ENCODE peak calls at places on chromosomes 6 and 20, in seven cellular contexts. Y is esophagus muscularis mucosa; K is Peyer's patch; S is effector memory CD4-positive, alpha-beta T cell; R is left lung; E is kidney; V is mesendoderm. D is an unnamed sample.

GRCh38 chr6:37612475-37612874 is 85.2 kb downstream of the MDGA1 start:
- DNase-seq in Y (no peak), K (no peak), S (no peak), R (no peak), E (no peak), V (no peak), D (no peak)

GRCh38 chr6:108163644-108164536 is 1.9 kb upstream of the NR2E1 start:
- DNase-seq in Y (peak), K (no peak), S (no peak), R (no peak), E (no peak), V (no peak), D (no peak)

GRCh38 chr6:107506145-107506544 is 16.2 kb downstream of the SOBP start:
- DNase-seq in Y (no peak), K (no peak), S (no peak), R (no peak), E (no peak), V (no peak), D (no peak)

GRCh38 chr20:4820833-4821518 is 99.3 kb downstream of the PRND start:
- DNase-seq in Y (no peak), K (no peak), S (no peak), R (no peak), E (peak), V (no peak), D (no peak)

GRCh38 chr6:166769648-166770047 is 142.6 kb upstream of the RPS6KA2 start:
- DNase-seq in Y (no peak), K (no peak), S (no peak), R (no peak), E (no peak), V (no peak), D (no peak)

GRCh38 chr6:25311251-25311910 is 32.2 kb downstream of the CARMIL1 start:
- DNase-seq in Y (no peak), K (no peak), S (no peak), R (no peak), E (no peak), V (peak), D (no peak)

GRCh38 chr6:163008626-163009025 is 280.9 kb downstream of the PACRG start:
- DNase-seq in Y (no peak), K (no peak), S (no peak), R (no peak), E (no peak), V (peak), D (no peak)

GRCh38 chr6:144778773-144779531 is 493.8 kb downstream of the UTRN start:
- DNase-seq in Y (no peak), K (no peak), S (no peak), R (no peak), E (no peak), V (peak), D (no peak)

GRCh38 chr20:3753098-3753497 is 14.5 kb downstream of the ADISSP start:
- DNase-seq in Y (no peak), K (peak), S (no peak), R (no peak), E (peak), V (peak), D (peak)

GRCh38 chr6:39347201-39347600 is 24.7 kb upstream of the KCNK16 start:
- DNase-seq in Y (no peak), K (no peak), S (no peak), R (no peak), E (peak), V (no peak), D (no peak)

GRCh38 chr6:39669117-39669690 is 56.0 kb downstream of the KIF6 start:
- DNase-seq in Y (no peak), K (no peak), S (no peak), R (no peak), E (no peak), V (no peak), D (no peak)

GRCh38 chr6:17394192-17394611 is 807 bp downstream of the CAP2 start:
- DNase-seq in Y (no peak), K (no peak), S (no peak), R (peak), E (peak), V (peak), D (no peak)

GRCh38 chr6:148700713-148701392 is 46.0 kb upstream of the UST start:
- DNase-seq in Y (no peak), K (no peak), S (no peak), R (no peak), E (no peak), V (peak), D (peak)

GRCh38 chr6:12149944-12150510 is 137.9 kb downstream of the HIVEP1 start:
- DNase-seq in Y (no peak), K (no peak), S (no peak), R (no peak), E (no peak), V (no peak), D (no peak)

GRCh38 chr6:147194652-147195403 is 9.4 kb upstream of the STXBP5 start:
- DNase-seq in Y (no peak), K (no peak), S (no peak), R (no peak), E (no peak), V (no peak), D (no peak)
- H3K4me3 ChIP-seq in Y (no peak), K (no peak), S (no peak), R (no peak), E (no peak), V (no peak), D (no peak)

DNA sequence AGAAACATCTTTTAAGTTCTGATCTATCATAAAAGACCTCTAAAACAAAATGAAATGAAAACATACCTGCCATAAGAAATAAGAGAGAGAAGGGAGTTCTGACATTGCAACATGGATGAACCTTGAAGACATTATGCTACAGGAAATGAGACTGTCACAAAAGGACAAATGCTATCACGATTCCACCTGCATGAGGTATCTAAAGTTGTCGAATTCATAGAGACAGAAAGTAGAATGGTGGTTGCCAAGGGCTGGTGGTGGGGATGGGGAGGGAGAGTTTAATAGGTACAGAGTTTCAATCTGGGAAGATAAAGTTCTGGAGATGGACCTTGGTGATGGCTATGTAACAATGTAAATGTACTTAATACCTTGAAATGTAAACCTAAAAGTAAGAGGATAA is 3.3 kb downstream of the EZR start:
- DNase-seq in Y (no peak), K (no peak), S (no peak), R (no peak), E (no peak), V (no peak), D (no peak)
- H3K27ac ChIP-seq in Y (peak), K (peak), S (peak), R (peak), E (peak), V (no peak), D (peak)

GRCh38 chr6:41373367-41373918 is 38.0 kb downstream of the NCR2 start:
- DNase-seq in Y (peak), K (no peak), S (no peak), R (no peak), E (no peak), V (peak), D (no peak)

GRCh38 chr6:41371461-41371991 is 36.1 kb downstream of the NCR2 start:
- DNase-seq in Y (peak), K (peak), S (no peak), R (no peak), E (peak), V (peak), D (no peak)

GRCh38 chr6:41372526-41373366 is 37.3 kb downstream of the NCR2 start:
- DNase-seq in Y (peak), K (no peak), S (no peak), R (no peak), E (peak), V (peak), D (no peak)

GRCh38 chr6:41370488-41371111 is 35.2 kb downstream of the NCR2 start:
- DNase-seq in Y (peak), K (no peak), S (no peak), R (no peak), E (no peak), V (peak), D (no peak)

DNA sequence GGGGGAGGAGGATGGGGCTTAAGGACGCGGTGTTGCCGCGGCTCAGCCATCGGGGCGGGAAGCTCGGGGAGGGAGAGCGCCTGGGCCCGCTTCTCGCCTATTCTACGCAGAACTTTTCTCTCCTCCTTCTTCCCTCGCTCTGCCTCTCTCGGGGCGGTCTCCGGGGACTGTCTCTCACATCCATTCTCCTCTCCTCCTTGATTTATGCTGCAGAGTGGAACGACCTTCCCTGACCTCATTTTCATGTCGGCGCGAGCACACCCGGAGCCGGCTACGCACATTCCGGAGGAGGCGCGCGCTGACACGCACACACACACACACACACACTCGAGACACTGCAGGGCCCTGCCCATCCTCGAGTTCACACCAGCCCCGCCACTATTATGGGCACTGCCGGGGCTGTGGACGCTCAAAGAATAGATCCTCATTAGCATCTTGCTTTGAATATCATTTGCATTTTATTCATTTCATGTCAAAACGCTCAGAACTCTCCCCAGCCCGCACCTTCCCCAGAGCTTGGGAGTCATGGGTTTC is 36.7 kb downstream of the NCR2 start:
- DNase-seq in Y (peak), K (no peak), S (no peak), R (no peak), E (peak), V (peak), D (no peak)
- H3K4me3 ChIP-seq in Y (peak), K (peak), S (peak), R (no peak), E (no peak), V (no peak), D (no peak)

GRCh38 chr20:51427625-51428291 is 114.8 kb downstream of the NFATC2 start:
- DNase-seq in Y (no peak), K (no peak), S (no peak), R (peak), E (no peak), V (no peak), D (no peak)

GRCh38 chr20:51426879-51427624 is 115.5 kb downstream of the NFATC2 start:
- DNase-seq in Y (no peak), K (no peak), S (no peak), R (no peak), E (peak), V (no peak), D (no peak)

GRCh38 chr20:51424270-51425041 is 118.1 kb downstream of the NFATC2 start:
- DNase-seq in Y (no peak), K (no peak), S (no peak), R (no peak), E (peak), V (no peak), D (no peak)

GRCh38 chr20:51423810-51424209 is 118.7 kb downstream of the NFATC2 start:
- DNase-seq in Y (no peak), K (no peak), S (no peak), R (no peak), E (peak), V (peak), D (no peak)

DNA sequence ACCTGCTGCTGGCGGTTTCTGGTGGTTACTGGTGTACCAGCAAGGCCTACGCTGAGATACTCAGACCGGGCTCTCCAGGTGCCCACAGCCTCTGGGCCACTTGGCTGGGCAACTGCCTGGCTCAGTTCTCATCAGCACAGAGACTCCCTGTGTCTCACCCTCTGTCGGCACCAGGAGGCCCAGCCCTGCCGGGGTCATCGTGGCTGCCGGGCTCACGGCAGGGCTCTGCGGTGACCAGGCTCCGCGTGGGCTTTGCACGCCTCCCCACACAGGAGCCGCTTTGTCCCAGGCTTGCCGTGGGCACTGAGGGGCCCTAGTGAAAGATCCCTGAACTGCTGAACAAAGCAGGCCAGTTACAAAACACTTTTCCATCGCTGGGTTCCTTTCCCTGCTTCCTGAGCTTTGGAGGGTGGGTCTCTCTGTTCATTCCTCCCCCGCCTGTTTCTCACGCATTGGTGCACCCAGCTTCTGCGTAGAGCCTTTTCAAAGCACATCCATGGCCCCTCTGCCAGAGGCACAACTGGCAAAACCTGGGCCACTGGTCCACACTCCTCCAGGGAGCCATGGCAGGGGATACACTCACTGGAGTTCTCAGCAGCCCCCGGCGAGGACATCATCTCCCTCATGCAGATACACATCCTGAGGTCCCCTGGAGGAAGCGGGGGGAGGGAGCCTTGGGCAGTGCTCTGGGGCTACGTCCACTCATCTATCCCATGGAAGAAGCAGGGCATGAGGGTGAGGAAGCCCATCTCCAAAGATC is 117.0 kb downstream of the NFATC2 start:
- DNase-seq in Y (no peak), K (no peak), S (no peak), R (no peak), E (peak), V (no peak), D (peak)
- H3K27ac ChIP-seq in Y (no peak), K (peak), S (peak), R (no peak), E (no peak), V (no peak), D (peak)

GRCh38 chr6:26536571-26537159 is 1.5 kb upstream of the HMGN4 start:
- DNase-seq in Y (no peak), K (no peak), S (no peak), R (no peak), E (no peak), V (peak), D (peak)

GRCh38 chr6:26531897-26532296 is 6.3 kb upstream of the HMGN4 start:
- DNase-seq in Y (no peak), K (no peak), S (no peak), R (no peak), E (no peak), V (no peak), D (no peak)

GRCh38 chr6:26534681-26535465 is 3.3 kb upstream of the HMGN4 start:
- DNase-seq in Y (no peak), K (no peak), S (no peak), R (no peak), E (no peak), V (no peak), D (no peak)

GRCh38 chr6:26532699-26533523 is 5.3 kb upstream of the HMGN4 start:
- DNase-seq in Y (peak), K (peak), S (peak), R (peak), E (peak), V (peak), D (peak)

GRCh38 chr6:26533532-26533931 is 4.6 kb upstream of the HMGN4 start:
- DNase-seq in Y (no peak), K (no peak), S (no peak), R (no peak), E (no peak), V (no peak), D (no peak)
- H3K4me3 ChIP-seq in Y (peak), K (peak), S (peak), R (peak), E (peak), V (peak), D (peak)

GRCh38 chr20:2364014-2364413 is 16.7 kb upstream of the TGM6 start:
- DNase-seq in Y (no peak), K (no peak), S (no peak), R (no peak), E (no peak), V (no peak), D (no peak)
- H3K27ac ChIP-seq in Y (no peak), K (no peak), S (no peak), R (no peak), E (no peak), V (no peak), D (no peak)

GRCh38 chr6:157558049-157558448 is 177.1 kb downstream of the ZDHHC14 start:
- DNase-seq in Y (peak), K (no peak), S (no peak), R (no peak), E (no peak), V (no peak), D (no peak)

GRCh38 chr6:157554747-157555146 is 173.8 kb downstream of the ZDHHC14 start:
- DNase-seq in Y (no peak), K (no peak), S (no peak), R (no peak), E (no peak), V (no peak), D (no peak)

GRCh38 chr6:157557541-157557940 is 176.6 kb downstream of the ZDHHC14 start:
- DNase-seq in Y (peak), K (no peak), S (no peak), R (no peak), E (no peak), V (no peak), D (no peak)

GRCh38 chr6:157556671-157557430 is 175.9 kb downstream of the ZDHHC14 start:
- DNase-seq in Y (peak), K (no peak), S (no peak), R (no peak), E (no peak), V (no peak), D (no peak)

DNA sequence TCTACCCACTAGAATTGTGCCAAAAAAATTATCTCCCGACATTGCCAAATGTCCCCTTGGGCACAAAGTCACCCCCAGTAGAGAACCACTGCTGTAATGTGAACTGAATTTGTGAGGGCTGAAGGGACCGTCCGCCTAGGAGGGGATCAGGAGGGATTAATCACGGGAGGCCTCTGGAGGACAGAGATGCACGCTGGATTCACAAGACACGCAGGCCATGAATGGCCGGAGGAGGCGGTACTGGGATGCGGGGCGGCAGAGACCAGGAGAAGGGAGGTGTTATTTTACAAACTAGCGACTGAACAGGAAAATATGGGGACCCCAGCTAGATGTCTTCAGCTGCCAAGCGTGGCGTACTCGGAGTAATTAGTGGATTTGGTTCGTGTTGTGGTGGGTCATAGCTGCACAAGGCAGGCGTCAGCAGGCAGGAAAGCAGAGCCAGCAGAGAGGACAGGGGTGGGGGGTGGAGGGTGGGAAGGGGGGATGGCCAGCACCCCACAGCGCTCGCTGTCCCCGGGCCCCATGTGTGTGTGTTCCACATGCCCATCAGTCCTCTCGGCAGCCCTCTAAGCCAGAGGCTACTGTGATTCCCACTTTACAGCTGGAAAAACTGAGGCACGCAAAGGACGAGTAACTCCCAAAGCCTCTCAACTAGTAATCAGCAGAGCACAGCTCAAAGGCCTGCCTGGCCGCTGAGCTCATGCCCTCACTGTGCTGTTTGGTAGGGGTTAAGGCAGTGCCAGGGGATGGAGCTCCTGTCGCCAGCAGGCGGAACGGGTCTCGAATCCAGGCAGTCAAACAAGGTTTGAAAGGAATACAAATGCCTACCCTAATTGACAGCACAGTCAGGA is 175.0 kb downstream of the ZDHHC14 start:
- DNase-seq in Y (no peak), K (no peak), S (no peak), R (no peak), E (no peak), V (no peak), D (no peak)
- H3K4me3 ChIP-seq in Y (no peak), K (no peak), S (no peak), R (no peak), E (no peak), V (no peak), D (no peak)

DNA sequence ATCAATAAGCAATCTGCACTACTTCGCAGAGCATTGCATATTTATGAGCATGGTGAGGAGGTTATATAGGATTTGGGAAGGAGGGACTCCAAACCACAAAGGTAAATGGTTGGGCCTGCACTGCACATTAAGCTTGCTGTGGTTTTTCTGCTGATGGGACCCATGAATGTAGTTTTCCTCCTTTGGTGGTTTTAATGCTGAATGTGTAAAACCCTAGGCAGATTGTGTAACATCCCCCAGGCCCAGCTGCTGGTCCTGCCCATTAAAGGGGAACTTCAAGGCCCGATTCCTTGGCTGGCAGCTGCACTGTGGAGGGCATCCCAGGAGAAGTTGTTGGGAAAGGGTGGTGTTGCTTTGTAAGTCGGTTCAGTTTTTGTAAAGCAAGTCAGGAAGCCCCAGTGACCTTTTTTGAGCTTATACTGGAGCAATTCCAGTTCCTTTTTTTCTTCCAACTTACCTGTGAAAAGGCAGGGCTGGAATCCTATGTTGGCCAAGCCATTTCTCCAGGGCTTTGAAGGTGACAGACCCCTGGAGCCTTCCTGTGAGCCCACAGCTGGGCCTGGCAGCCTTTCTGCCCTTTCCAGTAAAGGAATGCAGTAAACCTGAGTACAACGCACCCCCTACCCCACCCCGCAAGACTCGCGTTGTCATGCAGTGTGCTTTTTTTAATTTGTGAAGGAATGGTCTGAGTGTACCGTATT is 43.1 kb upstream of the NAA20 start:
- DNase-seq in Y (peak), K (no peak), S (no peak), R (peak), E (peak), V (no peak), D (no peak)
- H3K27ac ChIP-seq in Y (peak), K (peak), S (no peak), R (peak), E (peak), V (no peak), D (no peak)

D was measured in CD8-positive, alpha-beta memory T cell.